ENCODE peak calls at places on chromosomes 4 and X, in four cellular contexts. V is GM13976, F is EL, C is MV-4-11. W is an unnamed sample.

GRCh38 chr4:174193438-174194015 is 89.9 kb downstream of the FBXO8 start:
- DNase-seq in V (no peak), C (no peak), F (no peak), W (no peak)

GRCh38 chr4:76703123-76703490 is 194.8 kb downstream of the SOWAHB start:
- DNase-seq in V (no peak), C (no peak), F (peak; percentile 83), W (no peak)

GRCh38 chrX:15336023-15336413 is 695 bp upstream of the PIGA start:
- DNase-seq in C (no peak), F (peak; percentile 50), V (no peak), W (no peak)

GRCh38 chrX:96841325-96841724 is 42.4 kb upstream of the RPA4 start:
- DNase-seq in C (no peak), F (no peak), V (no peak), W (no peak)

GRCh38 chr4:165505991-165506779 is 127.4 kb downstream of the CPE start:
- DNase-seq in F (peak; percentile 32), V (no peak), C (no peak), W (no peak)

GRCh38 chr4:106329027-106329618 is 12.8 kb downstream of the AIMP1 start:
- DNase-seq in V (no peak), C (peak; percentile 45), F (peak; percentile 51), W (no peak)

GRCh38 chr4:107994894-107995293 is 5.2 kb downstream of the HADH start:
- DNase-seq in F (no peak), V (no peak), C (no peak), W (no peak)

GRCh38 chrX:150575415-150575814 is 7.0 kb downstream of the MTM1 start:
- DNase-seq in C (no peak), F (peak; percentile 56), V (no peak), W (no peak)

GRCh38 chr4:111064342-111064993 is 441.6 kb upstream of the PITX2 start:
- DNase-seq in V (no peak), F (peak; percentile 92), C (peak; percentile 69), W (no peak)

GRCh38 chr4:123386608-123387007 is 10.0 kb upstream of the SPRY1 start:
- DNase-seq in C (no peak), F (no peak), V (no peak), W (no peak)

GRCh38 chrX:76454456-76454927 is 27.0 kb downstream of the MAGEE1 start:
- DNase-seq in C (no peak), F (peak; percentile 11), V (peak; percentile 2), W (no peak)

GRCh38 chr4:81081156-81081555 is 50.6 kb downstream of the BMP3 start:
- DNase-seq in F (no peak), C (no peak), V (no peak), W (no peak)